ENCODE peak calls at places on chromosomes 13 and 19, in nine cellular contexts. W is mammary epithelial cell, O is heart right ventricle, P is A549, M is left lung, B is fibroblast of lung, A is sigmoid colon, D is uterus, V is stomach. U is an unnamed sample.

GRCh38 chr13:89627991-89628390 is 1719.5 kb upstream of the MIR17HG start:
- DNase-seq in D (no peak), V (no peak), O (no peak), M (no peak), B (peak; percentile 60), P (no peak), A (no peak), W (peak; percentile 82), U (no peak)

GRCh38 chr13:106063591-106064308 is 471.7 kb downstream of the EFNB2 start:
- DNase-seq in V (no peak), O (no peak), P (no peak), A (no peak), M (no peak), W (peak; percentile 69), B (peak; percentile 93), D (no peak), U (no peak)

GRCh38 chr13:40181203-40181845 is 485.1 kb downstream of the FOXO1 start:
- DNase-seq in V (no peak), W (peak; percentile 50), O (no peak), D (no peak), M (no peak), B (peak; percentile 85), P (peak; percentile 42), A (no peak), U (no peak)

GRCh38 chr19:7590256-7590655 is 5.4 kb upstream of the CAMSAP3 start:
- DNase-seq in O (no peak), D (no peak), M (no peak), V (peak; percentile 62), A (no peak), W (no peak), B (no peak), P (no peak), U (no peak)

GRCh38 chr13:111279253-111279652 is 41.2 kb upstream of the TEX29 start:
- DNase-seq in A (no peak), B (no peak), D (no peak), M (no peak), W (no peak), V (no peak), P (no peak), O (no peak), U (no peak)

GRCh38 chr19:17564783-17565182 is 9.3 kb downstream of the COLGALT1 start:
- DNase-seq in W (no peak), B (no peak), A (no peak), O (no peak), D (no peak), M (no peak), P (no peak), V (no peak), U (no peak)

GRCh38 chr13:35787937-35788336 is 311.4 kb upstream of the MAB21L1 start:
- DNase-seq in O (no peak), P (no peak), V (no peak), B (peak; percentile 34), W (no peak), A (no peak), D (no peak), M (no peak), U (no peak)

GRCh38 chr13:76812971-76813691 is 73.1 kb downstream of the KCTD12 start:
- DNase-seq in B (no peak), M (no peak), D (peak; percentile 30), A (no peak), P (no peak), O (peak; percentile 77), V (no peak), W (no peak), U (no peak)

GRCh38 chr19:8612807-8613171 is 2.3 kb upstream of the ADAMTS10 start:
- DNase-seq in A (no peak), P (no peak), D (no peak), O (no peak), B (peak; percentile 31), V (no peak), M (no peak), W (no peak), U (no peak)

GRCh38 chr19:5644051-5644450 is 21.2 kb downstream of the SAFB start:
- DNase-seq in A (no peak), V (no peak), P (no peak), D (no peak), B (peak; percentile 23), W (no peak), O (no peak), M (no peak), U (no peak)
- TF ChIP-seq CTCF in A (no peak), V (no peak), P (no peak), D (no peak), B (no peak), W (no peak), O (no peak), M (no peak), U (no peak)

GRCh38 chr13:26019241-26019640 is 32.6 kb downstream of the SHISA2 start:
- DNase-seq in D (no peak), O (no peak), B (no peak), M (no peak), W (no peak), P (no peak), V (no peak), A (no peak), U (no peak)

GRCh38 chr13:26020536-26021290 is 31.1 kb downstream of the SHISA2 start:
- DNase-seq in P (no peak), M (no peak), A (no peak), V (no peak), W (no peak), O (no peak), B (no peak), D (no peak), U (no peak)

GRCh38 chr13:26019881-26020535 is 31.8 kb downstream of the SHISA2 start:
- DNase-seq in W (no peak), B (peak; percentile 89), A (no peak), O (no peak), M (no peak), D (no peak), P (no peak), V (no peak), U (no peak)

GRCh38 chr13:26017196-26017921 is 34.5 kb downstream of the SHISA2 start:
- DNase-seq in A (no peak), M (peak; percentile 69), D (no peak), B (peak; percentile 60), P (no peak), V (peak; percentile 70), W (no peak), O (no peak), U (no peak)

GRCh38 chr13:26017932-26018690 is 33.7 kb downstream of the SHISA2 start:
- DNase-seq in D (no peak), W (no peak), M (no peak), P (no peak), O (no peak), B (peak; percentile 48), A (no peak), V (no peak), U (no peak)
- H3K4me1 ChIP-seq in D (no peaks in the 10 kb centered on the region), W (peaks cover 24% of the 10 kb centered on the region), M (peaks cover 9% of the 10 kb centered on the region), P (no peaks in the 10 kb centered on the region), O (no peaks in the 10 kb centered on the region), B (no peaks in the 10 kb centered on the region), A (no peaks in the 10 kb centered on the region), V (peaks cover 16% of the 10 kb centered on the region), U (no peaks in the 10 kb centered on the region)

GRCh38 chr13:95535243-95535642 is 17.3 kb upstream of the CLDN10 start:
- DNase-seq in P (peak; percentile 89), A (no peak), V (no peak), M (peak; percentile 36), D (no peak), W (peak; percentile 94), O (no peak), B (peak; percentile 92), U (no peak)

GRCh38 chr13:95527955-95528354 is 24.6 kb upstream of the CLDN10 start:
- DNase-seq in V (no peak), O (no peak), A (no peak), B (no peak), P (no peak), M (no peak), W (no peak), D (no peak), U (no peak)

GRCh38 chr13:95533545-95534135 is 18.9 kb upstream of the CLDN10 start:
- DNase-seq in A (no peak), P (no peak), V (peak; percentile 35), B (no peak), W (no peak), M (no peak), D (no peak), O (no peak), U (peak; percentile 56)

GRCh38 chr13:95524270-95524901 is 28.1 kb upstream of the CLDN10 start:
- DNase-seq in M (no peak), O (no peak), A (no peak), W (peak; percentile 86), B (no peak), V (no peak), D (no peak), P (no peak), U (no peak)

DNA sequence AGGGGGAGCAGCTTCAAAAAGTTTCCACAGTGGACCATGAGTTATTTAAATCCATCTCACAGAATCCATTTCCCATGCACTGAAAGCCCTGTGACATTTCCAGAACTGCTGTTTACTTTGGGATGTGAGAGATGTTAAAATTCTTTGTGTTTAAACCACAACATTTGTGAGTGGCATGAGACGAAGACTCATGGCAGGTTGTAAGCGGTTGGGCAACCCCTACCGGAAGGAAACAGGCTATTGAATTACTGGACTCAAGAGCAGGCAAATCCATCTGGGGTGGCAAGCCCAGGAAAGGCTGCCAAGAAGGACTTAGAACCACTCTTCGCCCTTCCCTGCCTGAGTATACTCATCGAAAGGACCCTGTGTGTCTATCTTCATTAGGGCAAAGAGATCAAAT is 22.3 kb upstream of the CLDN10 start:
- DNase-seq in D (no peak), A (no peak), O (no peak), M (peak; percentile 65), P (peak; percentile 51), B (peak; percentile 86), V (no peak), W (peak; percentile 83), U (no peak)
- TF ChIP-seq CTCF in D (no peak), A (no peak), O (no peak), M (no peak), P (no peak), B (no peak), V (no peak), W (peak; percentile 27), U (no peak)

GRCh38 chr19:1256646-1257474 is 8.5 kb downstream of the MIDN start:
- DNase-seq in A (no peak), V (no peak), B (no peak), O (no peak), M (no peak), D (no peak), W (no peak), P (no peak), U (no peak)

GRCh38 chr19:1254081-1254527 is 5.7 kb downstream of the MIDN start:
- DNase-seq in A (peak; percentile 90), P (no peak), W (no peak), O (no peak), D (peak; percentile 69), V (no peak), B (no peak), M (peak; percentile 52), U (peak; percentile 62)

GRCh38 chr19:1254530-1255185 is 6.3 kb downstream of the MIDN start:
- DNase-seq in V (no peak), P (no peak), D (no peak), B (no peak), W (no peak), M (no peak), A (no peak), O (no peak), U (no peak)

GRCh38 chr19:1253514-1254080 is 5.2 kb downstream of the MIDN start:
- DNase-seq in O (no peak), D (no peak), P (peak; percentile 79), A (no peak), V (no peak), W (no peak), B (peak; percentile 86), M (no peak), U (peak; percentile 83)

GRCh38 chr19:1255186-1256161 is 7.1 kb downstream of the MIDN start:
- DNase-seq in P (no peak), D (no peak), W (no peak), O (no peak), A (no peak), V (no peak), B (no peak), M (no peak), U (no peak)
- H3K4me1 ChIP-seq in P (peaks cover 69% of the 10 kb centered on the region), D (peaks cover 10% of the 10 kb centered on the region), W (peaks cover 46% of the 10 kb centered on the region), O (peaks cover 47% of the 10 kb centered on the region), A (peaks cover 84% of the 10 kb centered on the region), V (peaks cover 87% of the 10 kb centered on the region), B (peaks cover 44% of the 10 kb centered on the region), M (peaks cover 41% of the 10 kb centered on the region), U (peaks cover 12% of the 10 kb centered on the region)